ENCODE peak calls at places on chromosomes 2 and 18, in five cellular contexts. L is sigmoid colon, Z is K562, C is transverse colon, S is prostate gland. R is an unnamed sample.

GRCh38 chr18:58496937-58497336 is 132.0 kb downstream of the ALPK2 start:
- DNase-seq in C (no peak), L (no peak), Z (peak), S (no peak), R (peak)

GRCh38 chr2:40161986-40162385 is 289.9 kb downstream of the SLC8A1 start:
- DNase-seq in S (no peak), L (no peak), C (no peak), Z (no peak), R (no peak)

GRCh38 chr2:86140969-86141392 is 34.9 kb downstream of the PTCD3 start:
- DNase-seq in Z (no peak), S (no peak), L (no peak), C (no peak), R (no peak)

GRCh38 chr2:150095361-150095760 is 392.1 kb downstream of the RND3 start:
- DNase-seq in C (no peak), S (no peak), L (no peak), Z (no peak), R (no peak)

GRCh38 chr2:65574911-65575444 is 142.6 kb upstream of the SPRED2 start:
- DNase-seq in S (no peak), L (no peak), C (no peak), Z (no peak), R (no peak)

GRCh38 chr2:14903709-14904374 is 271.3 kb downstream of the LRATD1 start:
- DNase-seq in S (no peak), Z (peak), L (no peak), C (peak), R (peak)

GRCh38 chr2:135637456-135638087 is 104.1 kb upstream of the UBXN4 start:
- DNase-seq in C (no peak), S (no peak), Z (no peak), L (no peak), R (no peak)

GRCh38 chr2:142339261-142339660 is 208.4 kb upstream of the LRP1B start:
- DNase-seq in L (no peak), S (no peak), Z (no peak), C (no peak), R (no peak)

GRCh38 chr18:3212636-3213035 is 7.1 kb downstream of the MYOM1 start:
- DNase-seq in Z (no peak), C (no peak), S (no peak), L (no peak), R (no peak)

GRCh38 chr2:27185331-27186026 is 26.4 kb upstream of the ATRAID start:
- DNase-seq in L (peak), S (no peak), Z (peak), C (peak), R (no peak)

GRCh38 chr2:43038034-43038719 is 188.2 kb downstream of the ZFP36L2 start:
- DNase-seq in L (no peak), C (no peak), S (no peak), Z (peak), R (no peak)

GRCh38 chr2:118845005-118845842 is 2.2 kb downstream of the EN1 start:
- DNase-seq in L (no peak), S (no peak), Z (peak), C (no peak), R (no peak)

GRCh38 chr2:45168731-45169338 is 159.6 kb upstream of the SIX2 start:
- DNase-seq in C (no peak), Z (no peak), L (no peak), S (no peak), R (no peak)

GRCh38 chr2:197399887-197400540 is 34.8 kb downstream of the SF3B1 start:
- DNase-seq in L (no peak), C (no peak), S (no peak), Z (no peak), R (no peak)

GRCh38 chr2:52882974-52883373 is 884.6 kb upstream of the CHAC2 start:
- DNase-seq in Z (no peak), L (no peak), S (no peak), C (no peak), R (no peak)

GRCh38 chr2:214543386-214543955 is 132.6 kb downstream of the VWC2L start:
- DNase-seq in Z (no peak), S (no peak), C (no peak), L (no peak), R (no peak)

GRCh38 chr2:1634681-1635341 is 109.5 kb downstream of the PXDN start:
- DNase-seq in C (no peak), S (no peak), Z (no peak), L (peak), R (no peak)

GRCh38 chr2:150127995-150128394 is 359.5 kb downstream of the RND3 start:
- DNase-seq in L (no peak), C (no peak), S (no peak), Z (no peak), R (no peak)

GRCh38 chr18:13502585-13502984 is 223.8 kb downstream of the FAM210A start:
- DNase-seq in L (peak), Z (no peak), C (no peak), S (no peak), R (no peak)

GRCh38 chr2:46227674-46228289 is 69.4 kb upstream of the EPAS1 start:
- DNase-seq in C (no peak), L (no peak), Z (no peak), S (no peak), R (no peak)

GRCh38 chr2:100246163-100247145 is 75.8 kb downstream of the LONRF2 start:
- DNase-seq in L (no peak), C (no peak), S (no peak), Z (peak), R (peak)

GRCh38 chr2:125745514-125745913 is 910.4 kb upstream of the GYPC start:
- DNase-seq in C (peak), L (no peak), Z (peak), S (no peak), R (no peak)

GRCh38 chr2:102187191-102188150 is 648 bp downstream of the IL1RL2 start:
- DNase-seq in C (peak), L (peak), S (no peak), Z (no peak), R (no peak)

GRCh38 chr2:98634406-98635092 is 26.2 kb downstream of the UNC50 start:
- DNase-seq in Z (peak), L (no peak), S (no peak), C (no peak), R (peak)

GRCh38 chr18:64810354-64810753 is 661.5 kb upstream of the LINC00305 start:
- DNase-seq in L (no peak), Z (no peak), S (no peak), C (no peak), R (no peak)

GRCh38 chr2:10432315-10433181 is 15.6 kb downstream of the ODC1 start:
- DNase-seq in S (no peak), L (no peak), Z (no peak), C (peak), R (no peak)

GRCh38 chr2:205972113-205972512 is 113.9 kb downstream of the INO80D start:
- DNase-seq in S (peak), C (peak), L (peak), Z (no peak), R (no peak)

GRCh38 chr2:12293868-12294267 is 422.9 kb upstream of the TRIB2 start:
- DNase-seq in Z (no peak), C (no peak), S (no peak), L (no peak), R (no peak)

GRCh38 chr2:158936978-158937377 is 31.5 kb upstream of the TANC1 start:
- DNase-seq in L (peak), C (no peak), S (no peak), Z (no peak), R (no peak)

GRCh38 chr2:171745141-171745540 is 57.9 kb downstream of the DYNC1I2 start:
- DNase-seq in C (no peak), Z (no peak), S (no peak), L (no peak), R (no peak)

GRCh38 chr2:152359573-152360363 is 24.8 kb downstream of the FMNL2 start:
- DNase-seq in Z (no peak), S (no peak), L (no peak), C (no peak), R (no peak)

GRCh38 chr2:146412625-146413024 is 1432.2 kb upstream of the ACVR2A start:
- DNase-seq in Z (peak), L (no peak), S (no peak), C (no peak), R (peak)

GRCh38 chr2:224918626-224919471 is 123.4 kb downstream of the DOCK10 start:
- DNase-seq in L (no peak), S (no peak), Z (no peak), C (no peak), R (no peak)

GRCh38 chr2:229610871-229611270 is 103.5 kb downstream of the DNER start:
- DNase-seq in S (no peak), C (no peak), L (no peak), Z (no peak), R (no peak)
- TF ChIP-seq POLR2AphosphoS5 in S (no peak), C (no peak), L (no peak), Z (no peak), R (no peak)

GRCh38 chr18:55477537-55478300 is 110.3 kb downstream of the TCF4 start:
- DNase-seq in C (no peak), Z (no peak), S (peak), L (no peak), R (no peak)
- TF ChIP-seq POLR2AphosphoS5 in C (no peak), Z (no peak), S (peak), L (no peak), R (no peak)

DNA sequence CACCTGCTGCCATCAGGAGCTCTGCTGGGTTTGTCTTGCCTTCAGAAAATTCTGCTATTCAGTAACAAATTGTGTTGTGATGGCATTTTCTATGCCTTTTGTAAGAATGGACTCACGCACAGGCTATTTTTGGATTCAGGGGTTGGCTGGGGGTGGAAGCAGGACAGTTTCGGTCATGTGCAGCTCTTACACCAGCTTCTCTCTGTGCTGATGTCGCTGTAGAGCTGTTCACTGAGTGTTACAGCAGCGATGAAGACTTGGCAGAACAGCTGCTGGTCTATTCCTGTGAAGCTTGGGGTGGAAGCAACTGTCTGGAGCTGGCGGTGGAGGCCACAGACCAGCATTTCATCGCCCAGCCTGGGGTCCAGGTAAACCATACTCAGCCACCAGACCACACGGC is 49.2 kb downstream of the TRPM8 start:
- DNase-seq in L (no peak), C (no peak), Z (no peak), S (no peak), R (no peak)
- TF ChIP-seq POLR2AphosphoS5 in L (no peak), C (no peak), Z (no peak), S (no peak), R (no peak)

GRCh38 chr2:62824378-62824777 is 118.9 kb downstream of the EHBP1 start:
- DNase-seq in Z (no peak), L (no peak), C (no peak), S (no peak), R (no peak)

GRCh38 chr2:62822549-62822948 is 117.0 kb downstream of the EHBP1 start:
- DNase-seq in Z (no peak), S (no peak), C (no peak), L (no peak), R (no peak)

GRCh38 chr2:62831729-62832128 is 126.2 kb downstream of the EHBP1 start:
- DNase-seq in L (no peak), C (no peak), Z (no peak), S (no peak), R (no peak)

GRCh38 chr2:62826141-62826540 is 120.6 kb downstream of the EHBP1 start:
- DNase-seq in L (no peak), S (no peak), Z (no peak), C (no peak), R (no peak)

DNA sequence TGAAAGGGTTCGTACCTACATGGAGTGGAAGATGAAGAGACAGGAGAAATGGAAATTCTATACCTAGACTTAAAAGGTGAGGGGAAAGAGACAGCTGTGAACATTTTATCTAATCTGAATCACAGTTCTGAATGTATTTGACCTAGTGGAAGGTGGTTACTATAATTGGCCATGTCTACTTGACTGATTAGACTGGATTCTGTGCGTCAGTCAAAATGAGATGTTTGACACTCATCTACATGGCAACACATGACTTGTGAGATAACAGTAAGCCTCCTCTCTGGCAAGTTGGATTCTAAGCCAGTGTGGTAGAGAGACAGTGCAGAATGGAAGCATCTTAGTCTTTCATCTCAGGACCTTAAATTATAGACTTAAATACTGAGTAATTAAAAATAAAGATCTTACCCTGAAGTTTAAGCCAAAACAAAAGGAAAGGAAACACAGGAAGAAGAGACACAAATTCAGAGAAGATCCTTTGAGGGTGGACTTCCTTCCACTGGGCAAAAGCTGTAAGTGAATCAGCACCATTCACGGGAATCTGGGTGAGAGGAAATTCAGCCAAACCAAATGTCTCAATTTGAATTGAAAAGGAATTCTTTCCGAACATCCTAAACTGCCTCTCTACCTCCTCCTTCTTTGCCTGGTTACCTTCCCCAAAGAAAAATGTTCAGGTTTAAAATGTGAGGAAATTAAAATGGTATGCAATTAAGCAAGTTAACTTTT is 121.6 kb downstream of the EHBP1 start:
- DNase-seq in Z (no peak), L (no peak), S (no peak), C (no peak), R (no peak)
- TF ChIP-seq POLR2AphosphoS5 in Z (no peak), L (no peak), S (no peak), C (no peak), R (no peak)

GRCh38 chr2:218272531-218273212 is 2.4 kb downstream of the PNKD start:
- DNase-seq in S (peak), L (peak), Z (peak), C (peak), R (peak)
- TF ChIP-seq POLR2AphosphoS5 in S (peak), L (peak), Z (peak), C (peak), R (no peak)

GRCh38 chr2:72115361-72116080 is 32.1 kb downstream of the CYP26B1 start:
- DNase-seq in C (no peak), S (peak), L (peak), Z (no peak), R (peak)
- TF ChIP-seq POLR2AphosphoS5 in C (no peak), S (peak), L (no peak), Z (no peak), R (peak)

R was measured in HCT116.